ENCODE peak calls at places on chromosome 13, in four cellular contexts. One of them, this sample, is unnamed.

GRCh38 chr13:112711528-112712265 is 21.9 kb downstream of the ATP11A start:
- DNase-seq in HTR-8/SVneo: peak
- DNase-seq in activated T-helper 2 cell treated with anti-CD3 and anti-CD28 coated beads, Interferon-gamma antibody, Interleukin-2, Interleukin-4, amounts not matched to agents 10 μg/mL and 5 μg/mL and 100 μg/mL, durations not matched to agents 14 hours and 24 hours and 36 hours: no peak
- DNase-seq in fibroblast of the aortic adventitia: peak
- DNase-seq in this sample: peak

GRCh38 chr13:25371608-25372274 is at the start of gene ATP8A2:
- DNase-seq in HTR-8/SVneo: no peak
- DNase-seq in activated T-helper 2 cell treated with anti-CD3 and anti-CD28 coated beads, Interferon-gamma antibody, Interleukin-2, Interleukin-4, amounts not matched to agents 10 μg/mL and 5 μg/mL and 100 μg/mL, durations not matched to agents 14 hours and 24 hours and 36 hours: no peak
- DNase-seq in fibroblast of the aortic adventitia: no peak
- DNase-seq in this sample: peak

GRCh38 chr13:94298346-94298745 is 181.1 kb downstream of the DCT start:
- DNase-seq in HTR-8/SVneo: no peak
- DNase-seq in activated T-helper 2 cell treated with anti-CD3 and anti-CD28 coated beads, Interferon-gamma antibody, Interleukin-2, Interleukin-4, amounts not matched to agents 10 μg/mL and 5 μg/mL and 100 μg/mL, durations not matched to agents 14 hours and 24 hours and 36 hours: no peak
- DNase-seq in fibroblast of the aortic adventitia: no peak
- DNase-seq in this sample: peak

GRCh38 chr13:40506592-40507446 is 159.6 kb downstream of the FOXO1 start:
- DNase-seq in HTR-8/SVneo: no peak
- DNase-seq in activated T-helper 2 cell treated with anti-CD3 and anti-CD28 coated beads, Interferon-gamma antibody, Interleukin-2, Interleukin-4, amounts not matched to agents 10 μg/mL and 5 μg/mL and 100 μg/mL, durations not matched to agents 14 hours and 24 hours and 36 hours: no peak
- DNase-seq in fibroblast of the aortic adventitia: no peak
- DNase-seq in this sample: no peak

GRCh38 chr13:31409678-31410356 is 210.0 kb downstream of the B3GLCT start:
- DNase-seq in HTR-8/SVneo: no peak
- DNase-seq in activated T-helper 2 cell treated with anti-CD3 and anti-CD28 coated beads, Interferon-gamma antibody, Interleukin-2, Interleukin-4, amounts not matched to agents 10 μg/mL and 5 μg/mL and 100 μg/mL, durations not matched to agents 14 hours and 24 hours and 36 hours: no peak
- DNase-seq in fibroblast of the aortic adventitia: peak
- DNase-seq in this sample: no peak

GRCh38 chr13:22000191-22000590 is 329.3 kb downstream of the FGF9 start:
- DNase-seq in HTR-8/SVneo: no peak
- DNase-seq in activated T-helper 2 cell treated with anti-CD3 and anti-CD28 coated beads, Interferon-gamma antibody, Interleukin-2, Interleukin-4, amounts not matched to agents 10 μg/mL and 5 μg/mL and 100 μg/mL, durations not matched to agents 14 hours and 24 hours and 36 hours: no peak
- DNase-seq in fibroblast of the aortic adventitia: no peak
- DNase-seq in this sample: no peak

GRCh38 chr13:54317722-54318121 is 1289.1 kb downstream of the OLFM4 start:
- DNase-seq in HTR-8/SVneo: no peak
- DNase-seq in activated T-helper 2 cell treated with anti-CD3 and anti-CD28 coated beads, Interferon-gamma antibody, Interleukin-2, Interleukin-4, amounts not matched to agents 10 μg/mL and 5 μg/mL and 100 μg/mL, durations not matched to agents 14 hours and 24 hours and 36 hours: no peak
- DNase-seq in fibroblast of the aortic adventitia: no peak
- DNase-seq in this sample: no peak

GRCh38 chr13:73870970-73871935 is 263.0 kb downstream of the KLF12 start:
- DNase-seq in HTR-8/SVneo: peak
- DNase-seq in activated T-helper 2 cell treated with anti-CD3 and anti-CD28 coated beads, Interferon-gamma antibody, Interleukin-2, Interleukin-4, amounts not matched to agents 10 μg/mL and 5 μg/mL and 100 μg/mL, durations not matched to agents 14 hours and 24 hours and 36 hours: no peak
- DNase-seq in fibroblast of the aortic adventitia: peak
- DNase-seq in this sample: peak

GRCh38 chr13:74868044-74868443 is 613.9 kb downstream of the TBC1D4 start:
- DNase-seq in HTR-8/SVneo: no peak
- DNase-seq in activated T-helper 2 cell treated with anti-CD3 and anti-CD28 coated beads, Interferon-gamma antibody, Interleukin-2, Interleukin-4, amounts not matched to agents 10 μg/mL and 5 μg/mL and 100 μg/mL, durations not matched to agents 14 hours and 24 hours and 36 hours: no peak
- DNase-seq in fibroblast of the aortic adventitia: no peak
- DNase-seq in this sample: no peak

GRCh38 chr13:95033890-95034289 is 267.4 kb downstream of the ABCC4 start:
- DNase-seq in HTR-8/SVneo: no peak
- DNase-seq in activated T-helper 2 cell treated with anti-CD3 and anti-CD28 coated beads, Interferon-gamma antibody, Interleukin-2, Interleukin-4, amounts not matched to agents 10 μg/mL and 5 μg/mL and 100 μg/mL, durations not matched to agents 14 hours and 24 hours and 36 hours: no peak
- DNase-seq in fibroblast of the aortic adventitia: no peak
- DNase-seq in this sample: no peak

GRCh38 chr13:21567714-21568113 is 36.3 kb downstream of the MICU2 start:
- DNase-seq in HTR-8/SVneo: peak
- DNase-seq in activated T-helper 2 cell treated with anti-CD3 and anti-CD28 coated beads, Interferon-gamma antibody, Interleukin-2, Interleukin-4, amounts not matched to agents 10 μg/mL and 5 μg/mL and 100 μg/mL, durations not matched to agents 14 hours and 24 hours and 36 hours: no peak
- DNase-seq in fibroblast of the aortic adventitia: no peak
- DNase-seq in this sample: no peak

GRCh38 chr13:20198781-20199180 is 6.0 kb upstream of the GJB2 start:
- DNase-seq in HTR-8/SVneo: no peak
- DNase-seq in activated T-helper 2 cell treated with anti-CD3 and anti-CD28 coated beads, Interferon-gamma antibody, Interleukin-2, Interleukin-4, amounts not matched to agents 10 μg/mL and 5 μg/mL and 100 μg/mL, durations not matched to agents 14 hours and 24 hours and 36 hours: no peak
- DNase-seq in fibroblast of the aortic adventitia: no peak
- DNase-seq in this sample: no peak

GRCh38 chr13:110818747-110819146 is 96.1 kb downstream of the ANKRD10 start:
- DNase-seq in HTR-8/SVneo: no peak
- DNase-seq in activated T-helper 2 cell treated with anti-CD3 and anti-CD28 coated beads, Interferon-gamma antibody, Interleukin-2, Interleukin-4, amounts not matched to agents 10 μg/mL and 5 μg/mL and 100 μg/mL, durations not matched to agents 14 hours and 24 hours and 36 hours: no peak
- DNase-seq in fibroblast of the aortic adventitia: no peak
- DNase-seq in this sample: no peak

GRCh38 chr13:59398127-59398526 is 765.6 kb downstream of the DIAPH3 start:
- DNase-seq in HTR-8/SVneo: no peak
- DNase-seq in activated T-helper 2 cell treated with anti-CD3 and anti-CD28 coated beads, Interferon-gamma antibody, Interleukin-2, Interleukin-4, amounts not matched to agents 10 μg/mL and 5 μg/mL and 100 μg/mL, durations not matched to agents 14 hours and 24 hours and 36 hours: no peak
- DNase-seq in fibroblast of the aortic adventitia: peak
- DNase-seq in this sample: no peak

GRCh38 chr13:101567841-101568240 is 115.4 kb downstream of the ITGBL1 start:
- DNase-seq in HTR-8/SVneo: no peak
- DNase-seq in activated T-helper 2 cell treated with anti-CD3 and anti-CD28 coated beads, Interferon-gamma antibody, Interleukin-2, Interleukin-4, amounts not matched to agents 10 μg/mL and 5 μg/mL and 100 μg/mL, durations not matched to agents 14 hours and 24 hours and 36 hours: no peak
- DNase-seq in fibroblast of the aortic adventitia: no peak
- DNase-seq in this sample: no peak

GRCh38 chr13:24459234-24459633 is 53.3 kb downstream of the PARP4 start:
- DNase-seq in HTR-8/SVneo: no peak
- DNase-seq in activated T-helper 2 cell treated with anti-CD3 and anti-CD28 coated beads, Interferon-gamma antibody, Interleukin-2, Interleukin-4, amounts not matched to agents 10 μg/mL and 5 μg/mL and 100 μg/mL, durations not matched to agents 14 hours and 24 hours and 36 hours: no peak
- DNase-seq in fibroblast of the aortic adventitia: peak
- DNase-seq in this sample: no peak

GRCh38 chr13:95067303-95067702 is 233.9 kb downstream of the ABCC4 start:
- DNase-seq in HTR-8/SVneo: no peak
- DNase-seq in activated T-helper 2 cell treated with anti-CD3 and anti-CD28 coated beads, Interferon-gamma antibody, Interleukin-2, Interleukin-4, amounts not matched to agents 10 μg/mL and 5 μg/mL and 100 μg/mL, durations not matched to agents 14 hours and 24 hours and 36 hours: no peak
- DNase-seq in fibroblast of the aortic adventitia: peak
- DNase-seq in this sample: no peak